ENCODE peak calls at places on chromosome 18, in four cellular contexts. B, L, H and M are unnamed samples.

GRCh38 chr18:8996771-8997432 is 105.6 kb upstream of the NDUFV2 start:
- DNase-seq in L (no peak), B (no peak), H (no peak), M (peak)

GRCh38 chr18:74589021-74589420 is 8.6 kb upstream of the ZNF407 start:
- DNase-seq in L (no peak), B (no peak), H (no peak), M (peak)

GRCh38 chr18:65091737-65092329 is 659.0 kb upstream of the CDH7 start:
- DNase-seq in L (no peak), B (no peak), H (no peak), M (no peak)

GRCh38 chr18:11064106-11064505 is 85.3 kb downstream of the PIEZO2 start:
- DNase-seq in B (no peak), H (no peak), L (no peak), M (no peak)

GRCh38 chr18:31203086-31203793 is 40.6 kb upstream of the DSC1 start:
- DNase-seq in L (no peak), H (no peak), B (no peak), M (peak)

GRCh38 chr18:8634508-8634907 is 25.3 kb downstream of the RAB12 start:
- DNase-seq in H (no peak), L (no peak), B (no peak), M (no peak)

GRCh38 chr18:61602836-61603235 is 269.6 kb downstream of the CDH20 start:
- DNase-seq in H (no peak), L (no peak), B (no peak), M (no peak)

GRCh38 chr18:39721712-39722111 is 2156.1 kb upstream of the CELF4 start:
- DNase-seq in H (no peak), L (no peak), B (no peak), M (no peak)

GRCh38 chr18:11877497-11877896 is 26.3 kb downstream of the CHMP1B start:
- DNase-seq in H (no peak), L (no peak), B (no peak), M (no peak)

GRCh38 chr18:76943542-76944339 is 121.4 kb downstream of the ZNF236 start:
- DNase-seq in H (no peak), L (no peak), B (no peak), M (peak)

GRCh38 chr18:72674710-72675109 is 130.6 kb upstream of the CBLN2 start:
- DNase-seq in H (no peak), B (no peak), L (no peak), M (no peak)

GRCh38 chr18:53991202-53991601 is 233.3 kb downstream of the MBD2 start:
- DNase-seq in L (no peak), H (no peak), B (no peak), M (no peak)

GRCh38 chr18:62510744-62511143 is 12.1 kb upstream of the ZCCHC2 start:
- DNase-seq in L (no peak), B (no peak), H (no peak), M (no peak)